ENCODE peak calls at places on chromosomes 12 and 14, in six cellular contexts. One of them, this sample, is unnamed.

GRCh38 chr14:92973265-92973797 is 50.4 kb downstream of the CHGA start:
- DNase-seq in aorta: peak; percentile 63
- DNase-seq in foreskin fibroblast: peak; percentile 87
- DNase-seq in PC-9: peak; percentile 75
- DNase-seq in GM12878: no peak
- DNase-seq in heart left ventricle: peak; percentile 80
- DNase-seq in this sample: peak; percentile 82

GRCh38 chr12:39441963-39442894 is 691 bp downstream of the KIF21A start:
- DNase-seq in GM12878: no peak
- DNase-seq in aorta: peak; percentile 51
- DNase-seq in foreskin fibroblast: peak; percentile 14
- DNase-seq in PC-9: peak; percentile 43
- DNase-seq in heart left ventricle: peak; percentile 32
- DNase-seq in this sample: peak; percentile 36

GRCh38 chr14:104290058-104290667 is 151.8 kb downstream of the KIF26A start:
- DNase-seq in aorta: peak; percentile 33
- DNase-seq in heart left ventricle: no peak
- DNase-seq in GM12878: no peak
- DNase-seq in PC-9: no peak
- DNase-seq in foreskin fibroblast: no peak
- DNase-seq in this sample: peak; percentile 6

GRCh38 chr12:83092101-83092500 is 405.4 kb downstream of the TMTC2 start:
- DNase-seq in foreskin fibroblast: no peak
- DNase-seq in GM12878: no peak
- DNase-seq in PC-9: no peak
- DNase-seq in heart left ventricle: no peak
- DNase-seq in aorta: no peak
- DNase-seq in this sample: no peak

GRCh38 chr12:66648336-66648735 is 30.5 kb downstream of the GRIP1 start:
- DNase-seq in heart left ventricle: no peak
- DNase-seq in PC-9: no peak
- DNase-seq in foreskin fibroblast: no peak
- DNase-seq in aorta: no peak
- DNase-seq in GM12878: no peak
- DNase-seq in this sample: no peak

GRCh38 chr14:104559043-104559768 is 20.4 kb upstream of the C14orf180 start:
- DNase-seq in heart left ventricle: peak; percentile 11
- DNase-seq in aorta: peak; percentile 29
- DNase-seq in foreskin fibroblast: no peak
- DNase-seq in PC-9: no peak
- DNase-seq in GM12878: no peak
- DNase-seq in this sample: peak; percentile 5

GRCh38 chr12:121009744-121010143 is 6.5 kb downstream of the C12orf43 start:
- DNase-seq in aorta: no peak
- DNase-seq in foreskin fibroblast: peak; percentile 26
- DNase-seq in GM12878: no peak
- DNase-seq in PC-9: peak; percentile 40
- DNase-seq in heart left ventricle: no peak
- DNase-seq in this sample: no peak

GRCh38 chr12:30026621-30027234 is 243.0 kb upstream of the TMTC1 start:
- DNase-seq in heart left ventricle: no peak
- DNase-seq in aorta: no peak
- DNase-seq in GM12878: no peak
- DNase-seq in PC-9: peak; percentile 6
- DNase-seq in foreskin fibroblast: peak; percentile 64
- DNase-seq in this sample: no peak

GRCh38 chr12:115790526-115790925 is 487.0 kb downstream of the MED13L start:
- DNase-seq in GM12878: no peak
- DNase-seq in heart left ventricle: no peak
- DNase-seq in aorta: no peak
- DNase-seq in foreskin fibroblast: no peak
- DNase-seq in PC-9: no peak
- DNase-seq in this sample: no peak

GRCh38 chr12:3838065-3838464 is 35.1 kb downstream of the PARP11 start:
- DNase-seq in heart left ventricle: no peak
- DNase-seq in foreskin fibroblast: no peak
- DNase-seq in aorta: no peak
- DNase-seq in GM12878: no peak
- DNase-seq in PC-9: no peak
- DNase-seq in this sample: no peak

GRCh38 chr12:115323223-115323905 is 639.4 kb upstream of the TBX3 start:
- DNase-seq in aorta: no peak
- DNase-seq in GM12878: no peak
- DNase-seq in PC-9: no peak
- DNase-seq in heart left ventricle: no peak
- DNase-seq in foreskin fibroblast: peak; percentile 86
- DNase-seq in this sample: no peak

GRCh38 chr14:84493779-84494178 is 1036.2 kb upstream of the FLRT2 start:
- DNase-seq in aorta: no peak
- DNase-seq in GM12878: no peak
- DNase-seq in heart left ventricle: no peak
- DNase-seq in PC-9: no peak
- DNase-seq in foreskin fibroblast: no peak
- DNase-seq in this sample: no peak

GRCh38 chr14:24307575-24308341 is at the start of gene CIDEB:
- DNase-seq in PC-9: peak; percentile 50
- DNase-seq in GM12878: no peak
- DNase-seq in aorta: peak; percentile 67
- DNase-seq in foreskin fibroblast: peak; percentile 42
- DNase-seq in heart left ventricle: peak; percentile 58
- DNase-seq in this sample: peak; percentile 45

GRCh38 chr12:62813031-62813829 is 121.7 kb downstream of the PPM1H start:
- DNase-seq in heart left ventricle: peak; percentile 61
- DNase-seq in aorta: peak; percentile 79
- DNase-seq in PC-9: peak; percentile 27
- DNase-seq in foreskin fibroblast: peak; percentile 57
- DNase-seq in GM12878: no peak
- DNase-seq in this sample: peak; percentile 68

GRCh38 chr14:31270196-31270772 is 62.7 kb upstream of the HECTD1 start:
- DNase-seq in heart left ventricle: no peak
- DNase-seq in aorta: peak; percentile 61
- DNase-seq in PC-9: no peak
- DNase-seq in GM12878: no peak
- DNase-seq in foreskin fibroblast: no peak
- DNase-seq in this sample: no peak

GRCh38 chr12:78220811-78221210 is 390.1 kb downstream of the NAV3 start:
- DNase-seq in PC-9: no peak
- DNase-seq in GM12878: no peak
- DNase-seq in heart left ventricle: no peak
- DNase-seq in foreskin fibroblast: no peak
- DNase-seq in aorta: no peak
- DNase-seq in this sample: no peak

GRCh38 chr14:91163316-91163715 is 49.4 kb downstream of the DGLUCY start:
- DNase-seq in GM12878: no peak
- DNase-seq in foreskin fibroblast: no peak
- DNase-seq in heart left ventricle: no peak
- DNase-seq in PC-9: no peak
- DNase-seq in aorta: no peak
- DNase-seq in this sample: peak; percentile 48

GRCh38 chr12:12010277-12011031 is 60.3 kb upstream of the BCL2L14 start:
- DNase-seq in foreskin fibroblast: peak; percentile 8
- DNase-seq in aorta: peak; percentile 90
- DNase-seq in heart left ventricle: peak; percentile 69
- DNase-seq in PC-9: no peak
- DNase-seq in GM12878: peak; percentile 94
- DNase-seq in this sample: peak; percentile 36

GRCh38 chr14:25381498-25381897 is 331.6 kb upstream of the STXBP6 start:
- DNase-seq in PC-9: no peak
- DNase-seq in foreskin fibroblast: no peak
- DNase-seq in aorta: no peak
- DNase-seq in heart left ventricle: no peak
- DNase-seq in GM12878: no peak
- DNase-seq in this sample: no peak

GRCh38 chr12:24424376-24424775 is 474.9 kb upstream of the SOX5 start:
- DNase-seq in foreskin fibroblast: no peak
- DNase-seq in PC-9: no peak
- DNase-seq in GM12878: no peak
- DNase-seq in heart left ventricle: no peak
- DNase-seq in aorta: no peak
- DNase-seq in this sample: no peak

GRCh38 chr14:73945159-73945670 is 4.7 kb downstream of the FAM161B start:
- DNase-seq in foreskin fibroblast: no peak
- DNase-seq in GM12878: no peak
- DNase-seq in heart left ventricle: no peak
- DNase-seq in aorta: no peak
- DNase-seq in PC-9: no peak
- DNase-seq in this sample: no peak

GRCh38 chr12:662541-663292 is 528 bp downstream of the NINJ2 start:
- DNase-seq in GM12878: no peak
- DNase-seq in PC-9: no peak
- DNase-seq in aorta: no peak
- DNase-seq in foreskin fibroblast: no peak
- DNase-seq in heart left ventricle: no peak
- DNase-seq in this sample: no peak
- H3K4me3 ChIP-seq in GM12878: no peak overlapping the region
- H3K4me3 ChIP-seq in PC-9: no peak overlapping the region
- H3K4me3 ChIP-seq in aorta: no peak overlapping the region
- H3K4me3 ChIP-seq in foreskin fibroblast: peak overlapping the region; percentile 13
- H3K4me3 ChIP-seq in heart left ventricle: no peak overlapping the region
- H3K4me3 ChIP-seq in this sample: peak overlapping the region; percentile 54

DNA sequence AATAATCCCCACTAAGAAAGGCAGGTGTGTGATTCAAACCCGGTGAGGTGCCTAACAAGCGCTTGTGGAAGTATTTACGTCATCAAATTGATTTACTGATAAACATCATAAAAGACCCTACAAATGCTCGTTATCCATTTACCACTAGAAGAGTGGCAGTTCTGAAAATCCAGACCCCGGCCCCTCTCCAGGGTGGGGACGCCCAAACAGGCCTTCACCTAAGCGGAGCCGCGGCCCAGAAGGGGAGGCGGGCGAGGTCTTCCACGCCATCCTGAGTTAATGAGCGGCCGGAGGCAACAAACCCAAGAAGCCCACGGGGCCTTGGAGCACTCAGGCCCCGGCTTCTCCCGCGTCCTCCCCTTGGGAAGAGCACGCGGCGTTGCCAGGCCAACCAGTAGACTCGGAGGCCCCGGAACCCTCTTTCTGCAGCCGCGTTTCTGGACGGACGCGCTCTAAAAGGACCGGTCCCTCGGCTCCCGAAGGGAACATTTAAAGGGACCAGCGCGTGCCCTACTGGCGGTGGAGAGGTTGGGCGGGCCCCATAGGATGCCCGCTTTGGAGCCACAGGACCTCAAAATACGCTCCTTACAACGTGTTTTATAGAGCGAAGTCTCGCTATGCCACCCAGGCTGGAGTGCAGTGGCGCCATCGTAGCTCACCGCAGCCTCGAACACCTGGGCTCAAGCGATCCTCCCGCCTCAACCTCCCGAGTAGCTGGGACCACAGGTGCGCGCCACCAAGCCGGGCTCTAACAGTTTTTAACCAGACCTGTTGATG is 3.5 kb downstream of the PTPN21 start:
- DNase-seq in heart left ventricle: peak; percentile 82
- DNase-seq in aorta: peak; percentile 84
- DNase-seq in GM12878: no peak
- DNase-seq in foreskin fibroblast: peak; percentile 84
- DNase-seq in PC-9: peak; percentile 57
- DNase-seq in this sample: peak; percentile 76
- H3K4me3 ChIP-seq in heart left ventricle: peak overlapping the region; percentile 40
- H3K4me3 ChIP-seq in aorta: peak overlapping the region; percentile 55
- H3K4me3 ChIP-seq in GM12878: no peak overlapping the region
- H3K4me3 ChIP-seq in foreskin fibroblast: peak overlapping the region; percentile 82
- H3K4me3 ChIP-seq in PC-9: peak overlapping the region; percentile 76
- H3K4me3 ChIP-seq in this sample: peak overlapping the region; percentile 83

GRCh38 chr12:57130941-57131340 is 2.7 kb downstream of the LRP1 start:
- DNase-seq in foreskin fibroblast: no peak
- DNase-seq in aorta: no peak
- DNase-seq in heart left ventricle: no peak
- DNase-seq in GM12878: no peak
- DNase-seq in PC-9: no peak
- DNase-seq in this sample: no peak

GRCh38 chr12:57133916-57134315 is 5.6 kb downstream of the LRP1 start:
- DNase-seq in aorta: peak; percentile 66
- DNase-seq in PC-9: no peak
- DNase-seq in foreskin fibroblast: no peak
- DNase-seq in heart left ventricle: peak; percentile 66
- DNase-seq in GM12878: no peak
- DNase-seq in this sample: peak; percentile 78

GRCh38 chr12:57133013-57133569 is 4.8 kb downstream of the LRP1 start:
- DNase-seq in GM12878: no peak
- DNase-seq in aorta: no peak
- DNase-seq in PC-9: no peak
- DNase-seq in heart left ventricle: no peak
- DNase-seq in foreskin fibroblast: peak; percentile 55
- DNase-seq in this sample: no peak

GRCh38 chr12:57129311-57130288 is 1.3 kb downstream of the LRP1 start:
- DNase-seq in heart left ventricle: no peak
- DNase-seq in PC-9: no peak
- DNase-seq in aorta: no peak
- DNase-seq in GM12878: no peak
- DNase-seq in foreskin fibroblast: no peak
- DNase-seq in this sample: no peak

DNA sequence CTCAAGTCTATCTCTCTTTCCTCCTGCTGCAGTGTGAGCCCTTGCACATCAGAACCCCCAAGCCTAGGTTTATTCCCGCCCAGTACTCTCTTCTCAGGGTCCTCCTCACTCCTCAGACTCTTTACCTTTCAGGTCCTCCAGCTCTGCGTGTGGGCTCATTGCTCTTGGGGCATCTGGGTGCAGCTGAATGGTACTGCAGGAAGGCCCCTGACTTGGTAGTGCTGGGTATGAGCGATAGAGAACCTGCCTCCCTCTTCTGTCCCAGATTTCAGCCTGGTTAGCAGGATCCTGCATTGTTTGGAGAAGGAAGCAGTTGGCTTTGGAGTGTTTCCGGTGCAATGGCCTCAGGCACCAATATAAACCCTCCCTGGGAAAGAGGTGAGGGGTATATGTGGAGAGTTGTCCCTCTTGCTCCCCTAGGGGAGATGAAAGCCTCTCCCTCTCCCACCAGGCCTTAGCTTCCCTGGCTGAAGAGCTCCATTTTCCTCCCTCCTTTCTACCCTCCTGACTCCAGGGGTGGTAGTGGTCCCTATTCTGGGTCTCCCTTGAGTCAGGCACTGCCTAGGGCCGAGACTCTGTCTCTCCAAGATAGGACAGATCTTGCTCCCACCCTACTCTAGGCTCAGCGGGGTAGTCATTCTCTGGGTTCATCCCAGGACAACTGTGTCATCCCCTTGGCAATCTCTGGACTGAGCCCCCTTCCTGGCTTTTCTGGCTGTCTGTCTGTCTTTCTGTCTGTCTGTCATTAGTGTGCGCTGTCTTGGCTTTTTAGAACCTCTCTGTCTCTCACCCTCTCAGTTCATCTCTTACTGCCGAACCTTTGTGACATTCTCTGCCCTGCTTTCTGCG is 3.8 kb downstream of the LRP1 start:
- DNase-seq in aorta: no peak
- DNase-seq in PC-9: no peak
- DNase-seq in heart left ventricle: no peak
- DNase-seq in foreskin fibroblast: no peak
- DNase-seq in GM12878: no peak
- DNase-seq in this sample: no peak
- H3K4me3 ChIP-seq in aorta: no peak overlapping the region
- H3K4me3 ChIP-seq in PC-9: no peak overlapping the region
- H3K4me3 ChIP-seq in heart left ventricle: no peak overlapping the region
- H3K4me3 ChIP-seq in foreskin fibroblast: peak overlapping the region; percentile 87
- H3K4me3 ChIP-seq in GM12878: no peak overlapping the region
- H3K4me3 ChIP-seq in this sample: peak overlapping the region; percentile 91

GRCh38 chr12:53454710-53455109 is 2.8 kb downstream of the PCBP2 start:
- DNase-seq in GM12878: no peak
- DNase-seq in heart left ventricle: no peak
- DNase-seq in PC-9: no peak
- DNase-seq in foreskin fibroblast: no peak
- DNase-seq in aorta: no peak
- DNase-seq in this sample: no peak
- H3K4me3 ChIP-seq in GM12878: peak overlapping the region; percentile 97
- H3K4me3 ChIP-seq in heart left ventricle: no peak overlapping the region
- H3K4me3 ChIP-seq in PC-9: no peak overlapping the region
- H3K4me3 ChIP-seq in foreskin fibroblast: peak overlapping the region; percentile 89
- H3K4me3 ChIP-seq in aorta: no peak overlapping the region
- H3K4me3 ChIP-seq in this sample: peak overlapping the region; percentile 77

This sample was measured in left ventricle myocardium inferior.